ENCODE peak calls at places on chromosomes 5 and 9, in four cellular contexts. H, G, M and C are unnamed samples.

GRCh38 chr5:132679717-132680380 is 6.1 kb downstream of the IL4 start:
- DNase-seq in H (no peak), G (no peak), M (peak; percentile 21), C (no peak)

GRCh38 chr5:67677422-67677970 is 480.9 kb upstream of the CD180 start:
- DNase-seq in G (no peak), M (no peak), H (no peak), C (no peak)

GRCh38 chr5:43601454-43602260 is 1.3 kb upstream of the NNT start:
- DNase-seq in H (no peak), G (peak; percentile 54), M (no peak), C (no peak)

GRCh38 chr9:14423816-14424261 is 109.9 kb upstream of the NFIB start:
- DNase-seq in G (peak; percentile 86), H (no peak), M (no peak), C (peak; percentile 84)

GRCh38 chr9:130433168-130433946 is 11.4 kb upstream of the ASS1 start:
- DNase-seq in G (peak; percentile 35), H (peak; percentile 91), M (peak; percentile 79), C (peak; percentile 96)

GRCh38 chr5:66113160-66113559 is 30.9 kb upstream of the SREK1 start:
- DNase-seq in G (peak; percentile 62), H (no peak), M (no peak), C (no peak)

GRCh38 chr5:135489466-135490244 is 37.5 kb upstream of the TIFAB start:
- DNase-seq in M (peak; percentile 59), H (peak; percentile 61), G (peak; percentile 18), C (no peak)

GRCh38 chr9:117825609-117826347 is 121.6 kb downstream of the TLR4 start:
- DNase-seq in H (no peak), G (no peak), M (no peak), C (no peak)

GRCh38 chr5:79109527-79110492 is 1.8 kb upstream of the BHMT start:
- DNase-seq in H (peak; percentile 55), G (no peak), M (peak; percentile 61), C (no peak)

GRCh38 chr5:1907616-1908015 is 24.9 kb upstream of the IRX4 start:
- DNase-seq in G (no peak), M (no peak), H (no peak), C (no peak)

GRCh38 chr5:168365581-168366081 is 74.2 kb downstream of the WWC1 start:
- DNase-seq in H (peak; percentile 38), M (peak; percentile 73), G (peak; percentile 59), C (no peak)

GRCh38 chr9:134059661-134060395 is 8.0 kb downstream of the BRD3 start:
- DNase-seq in M (peak; percentile 24), H (peak; percentile 11), G (no peak), C (peak; percentile 94)

GRCh38 chr9:18480649-18481048 is 6.7 kb downstream of the ADAMTSL1 start:
- DNase-seq in M (no peak), G (no peak), H (no peak), C (no peak)

GRCh38 chr9:135473972-135474543 is 5.5 kb upstream of the PPP1R26 start:
- DNase-seq in G (no peak), M (peak; percentile 25), H (no peak), C (peak; percentile 51)

GRCh38 chr9:20321683-20322082 is 300.6 kb downstream of the MLLT3 start:
- DNase-seq in M (no peak), G (no peak), H (no peak), C (no peak)

GRCh38 chr9:128117613-128118471 is 9.7 kb downstream of the PTGES2 start:
- DNase-seq in M (peak; percentile 96), G (peak; percentile 87), H (peak; percentile 94), C (peak; percentile 97)

GRCh38 chr5:144467795-144468194 is 297.1 kb downstream of the KCTD16 start:
- DNase-seq in G (peak; percentile 72), M (peak; percentile 76), H (peak; percentile 87), C (peak; percentile 77)

GRCh38 chr9:84254972-84255371 is 85.6 kb downstream of the SLC28A3 start:
- DNase-seq in G (no peak), M (no peak), H (no peak), C (no peak)

GRCh38 chr5:120446896-120447295 is 17.2 kb upstream of the PRR16 start:
- DNase-seq in G (no peak), H (no peak), M (no peak), C (no peak)

GRCh38 chr5:82601085-82601484 is 322.9 kb upstream of the RPS23 start:
- DNase-seq in M (no peak), H (no peak), G (no peak), C (no peak)

GRCh38 chr9:105066265-105066865 is 138.4 kb upstream of the ABCA1 start:
- DNase-seq in G (no peak), M (no peak), H (no peak), C (no peak)

GRCh38 chr5:124580925-124581821 is 165.3 kb downstream of the ZNF608 start:
- DNase-seq in M (peak; percentile 96), H (peak; percentile 91), G (no peak), C (no peak)

GRCh38 chr5:82257729-82258128 is 20.4 kb downstream of the RPS23 start:
- DNase-seq in H (peak; percentile 15), G (no peak), M (no peak), C (no peak)

DNA sequence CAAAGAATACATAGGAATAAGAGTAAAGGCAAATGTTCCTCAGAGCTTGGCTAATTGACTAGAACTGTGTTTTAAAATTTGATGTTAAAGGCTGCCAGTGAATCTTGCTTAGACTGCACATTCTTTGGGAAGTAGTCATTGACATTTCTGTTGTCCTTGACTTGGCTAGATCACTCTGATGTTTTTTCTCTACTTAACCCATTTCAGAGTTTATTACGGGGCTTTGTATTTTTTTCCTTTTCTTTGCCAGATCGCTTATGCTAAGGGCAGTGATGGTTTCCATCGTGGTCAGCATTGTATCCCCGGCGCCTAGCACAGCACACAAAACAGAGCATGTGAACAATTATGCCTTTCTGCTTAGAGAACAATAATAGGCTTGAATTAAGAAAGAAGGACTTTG is 1126.7 kb upstream of the CDH9 start:
- DNase-seq in H (no peak), G (peak; percentile 37), M (no peak), C (peak; percentile 34)
- H2AFZ ChIP-seq in H (no peak overlapping the region), G (no peak overlapping the region), M (no peak overlapping the region), C (no peak overlapping the region)

GRCh38 chr5:61474746-61475145 is 142.7 kb downstream of the ZSWIM6 start:
- DNase-seq in G (no peak), M (no peak), H (no peak), C (no peak)
- H2AFZ ChIP-seq in G (no peak overlapping the region), M (no peak overlapping the region), H (no peak overlapping the region), C (no peak overlapping the region)

DNA sequence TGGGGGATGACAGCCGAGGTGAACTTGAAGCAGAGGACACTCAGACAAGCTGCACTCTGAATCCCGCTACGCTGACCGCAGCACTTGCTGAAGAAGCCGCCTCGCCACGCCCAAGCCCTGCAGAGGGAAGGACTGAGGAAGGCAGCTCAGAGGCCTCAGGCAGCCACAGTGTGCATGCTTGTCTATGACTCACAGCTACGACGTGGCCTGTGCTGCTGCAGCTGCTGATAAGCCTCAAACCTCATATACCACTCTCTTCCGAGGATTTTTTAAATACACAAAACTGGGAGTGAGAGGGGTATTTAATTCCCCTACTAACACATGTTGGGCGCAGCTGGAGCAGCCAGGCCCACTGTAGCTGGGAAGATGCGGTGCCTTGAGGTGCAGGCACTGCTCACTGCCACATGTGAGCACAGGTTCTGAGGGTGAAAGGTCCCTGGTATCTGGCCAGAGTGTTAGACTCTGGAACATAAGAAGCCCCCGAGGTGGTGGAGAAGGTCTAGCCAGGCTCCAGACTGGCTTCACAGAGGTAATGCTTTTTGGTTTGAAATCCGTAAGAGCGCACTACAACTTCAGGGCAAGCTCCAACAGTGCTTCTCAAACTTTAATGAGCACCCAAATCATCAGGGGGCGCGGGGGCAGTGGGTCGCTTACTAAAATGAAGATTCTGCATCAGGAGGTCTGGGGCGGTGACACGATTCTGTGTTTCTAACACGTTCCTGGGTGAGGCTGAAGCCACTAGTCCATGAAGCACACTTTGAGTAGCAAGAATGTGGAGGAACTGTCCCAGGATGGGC is 196.8 kb downstream of the AUH start:
- DNase-seq in M (no peak), H (no peak), G (peak; percentile 99), C (peak; percentile 98)
- H2AFZ ChIP-seq in M (no peak overlapping the region), H (no peak overlapping the region), G (peak overlapping the region; percentile 57), C (peak overlapping the region; percentile 79)

GRCh38 chr5:56175465-56175864 is 57.7 kb downstream of the ANKRD55 start:
- DNase-seq in G (peak; percentile 86), M (no peak), H (peak; percentile 56), C (no peak)
- H2AFZ ChIP-seq in G (no peak overlapping the region), M (no peak overlapping the region), H (peak overlapping the region; percentile 1), C (peak overlapping the region; percentile 67)

GRCh38 chr9:69264526-69264925 is 60.5 kb upstream of the ENTREP1 start:
- DNase-seq in G (no peak), H (no peak), M (no peak), C (no peak)
- H2AFZ ChIP-seq in G (no peak overlapping the region), H (no peak overlapping the region), M (no peak overlapping the region), C (peak overlapping the region; percentile 54)

GRCh38 chr5:171629221-171630005 is 156.2 kb upstream of the SMIM23 start:
- DNase-seq in M (peak; percentile 29), G (peak; percentile 29), H (no peak), C (no peak)
- H2AFZ ChIP-seq in M (no peak overlapping the region), G (no peak overlapping the region), H (no peak overlapping the region), C (no peak overlapping the region)

DNA sequence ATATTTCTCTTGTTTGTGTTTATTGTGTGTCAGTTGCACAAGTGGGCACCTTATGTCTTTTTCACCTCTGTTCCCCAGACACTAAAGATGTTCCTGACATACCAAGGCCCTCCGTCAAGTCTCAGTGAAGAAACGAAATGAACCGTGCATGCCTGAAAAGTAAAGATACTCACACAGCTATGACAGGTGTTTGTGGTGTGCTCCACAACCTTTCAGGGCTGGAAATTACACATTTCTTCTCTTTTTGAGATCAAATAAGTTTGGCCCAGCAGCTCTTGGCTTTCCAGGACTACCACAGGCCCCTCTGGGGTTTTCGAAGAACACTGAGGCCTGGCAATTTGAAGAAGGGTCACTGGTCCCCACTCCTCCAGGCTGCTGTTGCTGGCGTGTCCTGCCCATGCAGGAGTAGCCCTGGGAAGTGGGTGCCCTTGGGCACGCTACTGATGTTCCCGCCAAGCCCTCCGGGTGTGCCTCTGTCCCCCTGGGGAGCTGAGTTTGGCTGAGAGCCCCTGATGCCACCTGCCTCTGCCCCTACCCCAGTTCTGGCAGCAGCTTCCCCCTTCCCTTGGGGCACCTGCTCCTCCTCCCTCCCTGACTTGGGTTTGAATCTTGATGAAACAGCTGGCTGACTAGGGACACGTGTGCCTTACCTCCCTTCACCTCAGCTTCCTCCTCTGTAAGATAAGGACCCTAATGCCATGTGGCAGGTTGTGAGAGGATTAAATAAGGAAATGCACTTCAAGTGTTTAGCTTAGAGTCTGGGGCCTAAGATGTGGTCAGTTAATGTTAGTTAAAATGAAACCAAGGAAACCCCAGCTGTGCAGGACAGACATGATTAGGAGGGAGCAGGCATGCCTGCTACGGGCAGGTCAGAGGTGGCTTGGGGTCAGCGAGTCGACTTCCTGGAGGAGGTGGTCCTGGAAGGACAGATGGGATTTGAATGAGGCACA is 49.1 kb upstream of the GADD45G start:
- DNase-seq in H (no peak), G (no peak), M (no peak), C (no peak)
- H2AFZ ChIP-seq in H (no peak overlapping the region), G (no peak overlapping the region), M (no peak overlapping the region), C (no peak overlapping the region)

GRCh38 chr5:40618926-40619325 is 60.8 kb upstream of the PTGER4 start:
- DNase-seq in M (no peak), H (no peak), G (no peak), C (no peak)
- H2AFZ ChIP-seq in M (no peak overlapping the region), H (no peak overlapping the region), G (no peak overlapping the region), C (peak overlapping the region; percentile 9)